ENCODE peak calls at places on chromosomes 1 and 21, in five cellular contexts. I, R, J, F and Q are unnamed samples.

GRCh38 chr1:246577720-246578106 is 11.5 kb downstream of the CNST start:
- DNase-seq in I (no peak), R (no peak), J (no peak), F (no peak), Q (no peak)

GRCh38 chr1:20715406-20715805 is 2.4 kb downstream of the KIF17 start:
- DNase-seq in I (no peak), R (no peak), J (no peak), F (no peak), Q (no peak)

GRCh38 chr1:171794085-171794484 is 12.6 kb downstream of the METTL13 start:
- DNase-seq in I (no peak), R (no peak), J (no peak), F (no peak), Q (peak; percentile 40)

GRCh38 chr1:64171797-64172281 is 31.6 kb upstream of the UBE2U start:
- DNase-seq in I (peak; percentile 73), R (no peak), J (no peak), F (no peak), Q (peak; percentile 34)

GRCh38 chr1:109193653-109194590 is 19.8 kb upstream of the SARS1 start:
- DNase-seq in I (peak; percentile 49), R (peak; percentile 32), J (no peak), F (no peak), Q (no peak)

GRCh38 chr1:91803847-91804545 is 82.0 kb downstream of the TGFBR3 start:
- DNase-seq in I (no peak), R (no peak), J (no peak), F (no peak), Q (peak; percentile 29)

GRCh38 chr21:32494946-32495703 is 82.6 kb downstream of the EVA1C start:
- DNase-seq in I (peak; percentile 75), R (no peak), J (no peak), F (no peak), Q (peak; percentile 57)

GRCh38 chr1:183403386-183403957 is 14.7 kb downstream of the NMNAT2 start:
- DNase-seq in I (no peak), R (no peak), J (no peak), F (no peak), Q (no peak)

GRCh38 chr1:228393268-228393699 is 13.4 kb downstream of the TRIM11 start:
- DNase-seq in I (peak; percentile 77), R (peak; percentile 50), J (peak; percentile 45), F (no peak), Q (no peak)

GRCh38 chr1:234777850-234778214 is 167.9 kb upstream of the IRF2BP2 start:
- DNase-seq in I (no peak), R (no peak), J (no peak), F (no peak), Q (no peak)

GRCh38 chr1:8409107-8409506 is 91.2 kb downstream of the SLC45A1 start:
- DNase-seq in I (peak; percentile 85), R (no peak), J (peak; percentile 67), F (no peak), Q (no peak)

GRCh38 chr1:79204774-79205173 is 198.2 kb upstream of the ADGRL4 start:
- DNase-seq in I (no peak), R (no peak), J (no peak), F (no peak), Q (no peak)

GRCh38 chr1:234533034-234533571 is 54.1 kb upstream of the TARBP1 start:
- DNase-seq in I (peak; percentile 98), R (no peak), J (no peak), F (peak; percentile 75), Q (peak; percentile 97)

GRCh38 chr1:176904057-176904815 is 260.3 kb downstream of the ASTN1 start:
- DNase-seq in I (no peak), R (no peak), J (no peak), F (no peak), Q (no peak)

GRCh38 chr21:44800971-44801467 is 601 bp downstream of the UBE2G2 start:
- DNase-seq in I (peak; percentile 23), R (no peak), J (peak; percentile 44), F (no peak), Q (no peak)

GRCh38 chr1:226643167-226643566 is 94.6 kb downstream of the STUM start:
- DNase-seq in I (peak; percentile 45), R (no peak), J (no peak), F (peak; percentile 46), Q (no peak)

GRCh38 chr1:225449261-225449660 is 21.4 kb upstream of the LBR start:
- DNase-seq in I (no peak), R (no peak), J (no peak), F (no peak), Q (peak; percentile 90)

DNA sequence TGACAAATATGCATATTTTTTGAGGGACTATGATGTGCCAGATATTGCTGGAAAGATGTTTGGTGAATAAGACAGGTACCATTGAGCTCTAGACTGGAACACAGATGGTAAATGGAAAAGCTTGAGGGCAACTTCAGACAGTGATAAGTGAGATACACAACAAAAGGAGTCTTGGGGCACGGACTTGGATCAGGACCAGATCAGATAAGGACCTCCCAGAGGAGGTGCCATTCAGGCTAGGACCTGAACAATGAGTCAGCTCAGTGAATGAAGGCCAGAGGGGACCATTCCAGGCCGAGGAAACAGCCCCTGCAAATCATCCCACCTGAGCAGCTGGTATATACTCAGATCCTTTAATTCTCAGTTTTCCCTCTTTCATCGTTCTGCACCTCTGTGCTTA is 1.8 kb upstream of the KCNJ15 start:
- DNase-seq in I (no peak), R (no peak), J (no peak), F (no peak), Q (no peak)
- H3K27ac ChIP-seq in I (no peak overlapping the region), R (no peak overlapping the region), J (no peak overlapping the region), F (no peak overlapping the region), Q (no peak overlapping the region)

DNA sequence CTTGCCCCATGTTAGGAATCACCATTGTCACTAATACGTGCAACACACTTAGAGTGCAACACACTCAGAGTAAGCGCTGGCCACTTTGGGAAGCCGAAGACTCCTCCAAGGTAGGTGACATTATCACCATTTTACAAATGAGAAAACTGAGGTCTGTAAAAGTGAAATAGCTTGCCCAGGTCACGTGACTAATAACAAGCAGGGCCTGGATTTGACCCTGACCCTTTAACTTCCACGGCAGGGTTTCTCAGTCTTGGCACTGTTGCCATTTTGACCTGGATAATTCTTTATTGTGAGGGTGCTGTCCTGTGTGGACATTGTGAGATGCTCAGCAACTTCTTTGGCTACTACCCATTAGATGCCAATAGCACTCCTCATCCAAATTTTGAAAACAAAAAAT is 7.8 kb upstream of the GPR88 start:
- DNase-seq in I (no peak), R (no peak), J (no peak), F (no peak), Q (no peak)
- H3K27ac ChIP-seq in I (no peak overlapping the region), R (peak overlapping the region; percentile 26), J (no peak overlapping the region), F (no peak overlapping the region), Q (no peak overlapping the region)

GRCh38 chr21:23952269-23952668 is 1655.0 kb downstream of the MRPL39 start:
- DNase-seq in I (no peak), R (no peak), J (no peak), F (no peak), Q (no peak)

GRCh38 chr21:23950344-23950743 is 1656.9 kb downstream of the MRPL39 start:
- DNase-seq in I (no peak), R (no peak), J (no peak), F (no peak), Q (no peak)

GRCh38 chr21:23951251-23951650 is 1656.0 kb downstream of the MRPL39 start:
- DNase-seq in I (peak; percentile 53), R (no peak), J (no peak), F (no peak), Q (no peak)

GRCh38 chr21:23960769-23961168 is 1646.5 kb downstream of the MRPL39 start:
- DNase-seq in I (no peak), R (no peak), J (no peak), F (no peak), Q (no peak)

DNA sequence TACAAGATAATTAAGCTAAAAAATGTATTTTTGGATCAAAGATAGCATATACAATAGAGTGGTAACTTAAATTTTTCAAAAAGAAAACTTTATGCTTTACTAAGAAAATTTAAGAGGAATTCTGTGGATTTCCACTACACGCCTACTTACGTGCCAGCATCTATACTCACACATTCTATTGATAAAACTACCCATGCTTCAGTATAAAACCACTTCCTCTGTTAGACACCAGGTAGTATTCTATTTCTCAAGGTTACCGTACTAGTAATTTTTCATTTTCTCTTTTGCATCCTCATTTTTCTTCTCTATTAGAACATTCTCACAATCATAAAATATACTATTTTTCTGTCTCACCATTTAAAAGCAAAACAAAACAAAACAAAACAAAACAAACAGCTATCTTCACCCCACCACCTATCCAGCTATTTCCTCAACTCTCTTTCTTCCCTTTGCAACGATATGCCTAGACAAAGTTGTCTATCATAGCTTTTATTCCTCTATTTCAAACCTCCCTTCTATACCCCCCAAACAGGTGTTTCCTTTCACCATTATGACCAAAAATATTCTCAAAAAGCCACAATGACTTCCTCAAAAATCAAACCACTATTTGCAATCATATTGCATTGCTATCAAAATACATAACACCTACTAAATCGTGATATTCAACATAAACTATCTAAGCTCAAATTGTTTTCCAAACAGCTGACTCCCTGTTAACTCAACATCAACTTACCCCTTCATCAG is 1652.0 kb downstream of the MRPL39 start:
- DNase-seq in I (no peak), R (no peak), J (no peak), F (no peak), Q (no peak)
- H3K27ac ChIP-seq in I (no peak overlapping the region), R (no peak overlapping the region), J (no peak overlapping the region), F (no peak overlapping the region), Q (no peak overlapping the region)

GRCh38 chr1:24694380-24694843 is 50.8 kb upstream of the CLIC4 start:
- DNase-seq in I (peak; percentile 72), R (no peak), J (peak; percentile 95), F (no peak), Q (no peak)
- H3K27ac ChIP-seq in I (no peak overlapping the region), R (no peak overlapping the region), J (peak overlapping the region; percentile 78), F (no peak overlapping the region), Q (no peak overlapping the region)